ENCODE peak calls at places on chromosomes 2 and 18, in five cellular contexts. M is HepG2, T is K562, W is SK-N-SH, R is GM12878. V is an unnamed sample.

GRCh38 chr2:169260246-169260645 is 102.1 kb downstream of the LRP2 start:
- DNase-seq in R (no peak), M (no peak), T (peak), W (no peak), V (peak)

GRCh38 chr18:58045265-58046086 is 1.4 kb downstream of the NEDD4L start:
- DNase-seq in R (no peak), M (peak), W (peak), T (peak), V (no peak)

GRCh38 chr2:31000970-31001369 is 137.3 kb downstream of the GALNT14 start:
- DNase-seq in W (no peak), R (no peak), M (no peak), T (no peak), V (no peak)

GRCh38 chr2:51717318-51717717 is 685.4 kb upstream of the NRXN1 start:
- DNase-seq in R (no peak), W (no peak), M (no peak), T (no peak), V (no peak)

GRCh38 chr2:188678921-188679320 is 295.3 kb upstream of the COL3A1 start:
- DNase-seq in W (no peak), T (no peak), M (no peak), R (no peak), V (no peak)

GRCh38 chr2:182300603-182301002 is 126.2 kb downstream of the PDE1A start:
- DNase-seq in M (no peak), W (no peak), T (no peak), R (no peak), V (peak)

GRCh38 chr2:45256173-45256866 is 247.1 kb upstream of the SIX2 start:
- DNase-seq in T (no peak), W (no peak), R (no peak), M (peak), V (no peak)

GRCh38 chr2:160279813-160280465 is 79.9 kb upstream of the ITGB6 start:
- DNase-seq in R (no peak), T (no peak), W (no peak), M (no peak), V (no peak)

GRCh38 chr2:11827547-11827946 is 81.1 kb downstream of the LPIN1 start:
- DNase-seq in T (no peak), W (no peak), M (no peak), R (no peak), V (no peak)

GRCh38 chr2:227079726-227080125 is 84.3 kb downstream of the COL4A4 start:
- DNase-seq in R (no peak), M (no peak), W (no peak), T (no peak), V (no peak)

GRCh38 chr2:3595409-3595808 is 497 bp downstream of the COLEC11 start:
- DNase-seq in W (peak), M (no peak), R (no peak), T (no peak), V (no peak)

GRCh38 chr2:182101263-182101662 is 115.6 kb downstream of the PPP1R1C start:
- DNase-seq in R (no peak), T (no peak), M (peak), W (no peak), V (peak)

GRCh38 chr2:14776216-14776615 is 143.7 kb downstream of the LRATD1 start:
- DNase-seq in M (no peak), T (no peak), W (no peak), R (no peak), V (no peak)

GRCh38 chr2:63038034-63038433 is 12.6 kb upstream of the OTX1 start:
- DNase-seq in M (no peak), R (no peak), T (no peak), W (no peak), V (no peak)

GRCh38 chr2:160288324-160288723 is 88.3 kb upstream of the ITGB6 start:
- DNase-seq in M (no peak), R (no peak), T (no peak), W (no peak), V (no peak)

GRCh38 chr2:152453129-152453642 is 118.2 kb downstream of the FMNL2 start:
- DNase-seq in R (no peak), T (no peak), W (no peak), M (peak), V (no peak)

GRCh38 chr2:168583710-168584521 is 127.8 kb downstream of the CERS6 start:
- DNase-seq in M (no peak), W (no peak), T (no peak), R (no peak), V (no peak)

GRCh38 chr2:219294356-219295351 is 14.5 kb downstream of the PTPRN start:
- DNase-seq in R (peak), T (peak), M (peak), W (peak), V (peak)

GRCh38 chr2:72915907-72916742 is 1.2 kb upstream of the EMX1 start:
- DNase-seq in W (peak), T (peak), R (no peak), M (peak), V (peak)

GRCh38 chr2:45607701-45608100 is 3.4 kb downstream of the SRBD1 start:
- DNase-seq in M (peak), T (peak), W (peak), R (no peak), V (peak)

GRCh38 chr2:66237470-66238354 is 197.2 kb upstream of the MEIS1 start:
- DNase-seq in R (no peak), M (no peak), W (no peak), T (no peak), V (no peak)

GRCh38 chr2:42438685-42439084 is 55.1 kb downstream of the KCNG3 start:
- DNase-seq in W (no peak), R (no peak), M (no peak), T (no peak), V (no peak)

GRCh38 chr2:71453404-71454220 is at the start of gene DYSF:
- DNase-seq in T (peak), M (no peak), W (peak), R (no peak), V (no peak)

GRCh38 chr2:151708788-151709187 is 25.5 kb downstream of the NEB start:
- DNase-seq in M (no peak), R (no peak), W (no peak), T (no peak), V (no peak)

GRCh38 chr2:238216651-238217184 is 13.2 kb upstream of the ILKAP start:
- DNase-seq in M (no peak), T (no peak), R (no peak), W (no peak), V (no peak)

GRCh38 chr18:22848618-22849017 is 84.5 kb upstream of the RBBP8 start:
- DNase-seq in T (no peak), W (no peak), M (no peak), R (no peak), V (no peak)

GRCh38 chr2:62565309-62565908 is 59.4 kb upstream of the TMEM17 start:
- DNase-seq in W (no peak), T (no peak), R (no peak), M (peak), V (no peak)

GRCh38 chr2:187372213-187372612 is 75.8 kb downstream of the CALCRL start:
- DNase-seq in T (no peak), M (no peak), R (no peak), W (no peak), V (no peak)

GRCh38 chr2:51734115-51734514 is 702.2 kb upstream of the NRXN1 start:
- DNase-seq in M (no peak), R (no peak), T (no peak), W (no peak), V (no peak)

GRCh38 chr2:132884292-132884691 is 214.3 kb upstream of the LYPD1 start:
- DNase-seq in W (no peak), R (no peak), M (no peak), T (no peak), V (no peak)

GRCh38 chr2:132883430-132883829 is 213.4 kb upstream of the LYPD1 start:
- DNase-seq in M (no peak), W (no peak), R (no peak), T (no peak), V (no peak)

GRCh38 chr2:132881540-132881939 is 211.5 kb upstream of the LYPD1 start:
- DNase-seq in M (no peak), W (no peak), T (no peak), R (no peak), V (no peak)

GRCh38 chr2:132886574-132886973 is 216.6 kb upstream of the LYPD1 start:
- DNase-seq in R (no peak), M (no peak), W (no peak), T (no peak), V (no peak)

GRCh38 chr2:132884692-132885091 is 214.7 kb upstream of the LYPD1 start:
- DNase-seq in M (no peak), W (no peak), T (no peak), R (no peak), V (peak)
- TF ChIP-seq FOXM1 in M (no peak), W (no peak), T (no peak), R (no peak), V (no peak)

GRCh38 chr2:86036790-86037138 is 68.9 kb downstream of the POLR1A start:
- DNase-seq in R (no peak), T (no peak), W (no peak), M (no peak), V (no peak)

GRCh38 chr2:86035371-86035882 is 70.3 kb downstream of the POLR1A start:
- DNase-seq in W (no peak), M (no peak), T (no peak), R (no peak), V (no peak)

GRCh38 chr2:86037795-86038192 is 67.9 kb downstream of the POLR1A start:
- DNase-seq in R (no peak), W (no peak), T (no peak), M (no peak), V (no peak)

GRCh38 chr2:86037141-86037794 is 68.4 kb downstream of the POLR1A start:
- DNase-seq in T (peak), R (no peak), W (no peak), M (no peak), V (no peak)

GRCh38 chr2:86035883-86036789 is 69.5 kb downstream of the POLR1A start:
- DNase-seq in R (peak), T (no peak), M (no peak), W (peak), V (no peak)
- TF ChIP-seq FOXM1 in R (no peak), T (no peak), M (no peak), W (no peak), V (no peak)

DNA sequence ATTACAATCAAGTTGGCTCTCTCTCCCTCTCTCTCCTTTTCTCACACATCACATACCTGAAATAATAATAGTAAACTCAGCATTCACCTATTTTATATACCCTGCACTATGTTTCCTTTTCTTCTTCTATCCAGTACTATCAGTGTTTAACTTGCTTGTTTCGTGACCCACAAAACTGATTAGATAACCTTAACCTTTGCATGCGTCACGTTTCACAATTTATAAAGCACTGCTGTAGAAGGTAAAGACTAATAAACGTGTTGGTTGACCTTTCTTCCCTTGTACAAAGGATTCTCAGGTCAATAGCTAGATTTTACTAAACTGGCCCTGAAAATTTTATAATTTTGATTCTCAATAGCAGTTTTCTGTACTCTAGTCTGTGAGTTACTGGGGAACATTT is 791.7 kb downstream of the DPP10 start:
- DNase-seq in M (no peak), W (no peak), T (no peak), R (no peak), V (no peak)
- TF ChIP-seq FOXM1 in M (no peak), W (no peak), T (no peak), R (no peak), V (no peak)

GRCh38 chr2:128264881-128265607 is 53.6 kb downstream of the HS6ST1 start:
- DNase-seq in T (no peak), R (no peak), M (no peak), W (no peak), V (no peak)
- TF ChIP-seq FOXM1 in T (no peak), R (no peak), M (no peak), W (no peak), V (no peak)

GRCh38 chr2:20288941-20289340 is 61.7 kb downstream of the PUM2 start:
- DNase-seq in W (no peak), T (peak), R (no peak), M (no peak), V (no peak)

DNA sequence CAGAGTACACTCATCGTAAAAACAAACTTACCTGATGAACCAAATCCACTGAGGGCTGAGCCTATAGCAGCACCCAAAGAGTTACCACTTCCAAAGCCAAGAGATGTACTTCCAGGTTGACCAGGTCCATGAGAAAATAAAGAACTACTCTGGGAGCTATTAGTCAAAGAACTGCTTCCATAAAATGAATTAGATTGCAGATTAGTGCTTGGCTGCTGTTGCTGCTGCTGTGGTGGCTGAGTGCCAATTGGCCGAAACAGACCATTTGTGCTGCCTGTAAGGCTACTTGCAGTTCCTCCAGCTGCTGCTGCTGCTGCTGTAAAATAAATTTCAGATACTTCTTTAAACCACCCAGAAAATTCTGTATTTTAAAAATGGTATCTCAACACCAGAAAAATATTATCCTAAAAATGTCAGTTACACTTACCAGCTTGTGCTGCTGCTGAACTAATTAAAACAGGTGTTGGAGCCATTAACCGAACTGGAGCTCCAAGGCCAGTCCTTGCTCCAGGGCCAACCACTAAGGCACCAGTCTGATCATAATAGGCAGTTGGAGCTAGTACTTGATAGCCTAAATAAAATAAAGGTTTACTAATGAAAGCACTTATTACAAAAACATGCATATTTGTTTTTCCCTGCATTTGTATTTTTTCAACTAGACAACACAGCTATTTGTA is 58.1 kb upstream of the SDC1 start:
- DNase-seq in M (no peak), T (no peak), W (peak), R (no peak), V (no peak)
- TF ChIP-seq FOXM1 in M (no peak), T (no peak), W (no peak), R (no peak), V (no peak)

V was measured in HEK293T.